ENCODE peak calls at places on chromosomes 13 and 19, in six cellular contexts. One of them, this sample, is unnamed.

GRCh38 chr19:41395355-41395754 is 1.8 kb downstream of the EXOSC5 start:
- DNase-seq in cardiac fibroblast: no peak
- DNase-seq in uterus: no peak
- DNase-seq in brain microvascular endothelial cell: no peak
- DNase-seq in RWPE2: no peak
- DNase-seq in mammary epithelial cell: no peak
- DNase-seq in this sample: no peak

GRCh38 chr13:51781246-51782022 is 22.5 kb downstream of the DHRS12 start:
- DNase-seq in cardiac fibroblast: peak; percentile 46
- DNase-seq in uterus: no peak
- DNase-seq in brain microvascular endothelial cell: no peak
- DNase-seq in RWPE2: no peak
- DNase-seq in mammary epithelial cell: peak; percentile 31
- DNase-seq in this sample: no peak

GRCh38 chr13:48370815-48371214 is 42.1 kb downstream of the LPAR6 start:
- DNase-seq in cardiac fibroblast: no peak
- DNase-seq in uterus: no peak
- DNase-seq in brain microvascular endothelial cell: no peak
- DNase-seq in RWPE2: no peak
- DNase-seq in mammary epithelial cell: no peak
- DNase-seq in this sample: no peak

GRCh38 chr19:49988433-49988832 is 27.5 kb upstream of the SIGLEC11 start:
- DNase-seq in cardiac fibroblast: peak; percentile 70
- DNase-seq in uterus: no peak
- DNase-seq in brain microvascular endothelial cell: peak; percentile 55
- DNase-seq in RWPE2: no peak
- DNase-seq in mammary epithelial cell: peak; percentile 35
- DNase-seq in this sample: no peak

GRCh38 chr13:50075619-50076097 is 60.4 kb downstream of the KCNRG start:
- DNase-seq in cardiac fibroblast: peak; percentile 36
- DNase-seq in uterus: no peak
- DNase-seq in brain microvascular endothelial cell: no peak
- DNase-seq in RWPE2: no peak
- DNase-seq in mammary epithelial cell: peak; percentile 38
- DNase-seq in this sample: no peak

GRCh38 chr19:55344444-55344843 is 4.8 kb downstream of the KMT5C start:
- DNase-seq in cardiac fibroblast: no peak
- DNase-seq in uterus: no peak
- DNase-seq in brain microvascular endothelial cell: no peak
- DNase-seq in RWPE2: peak; percentile 85
- DNase-seq in mammary epithelial cell: peak; percentile 81
- DNase-seq in this sample: no peak

GRCh38 chr13:48976677-48977625 is 1.2 kb downstream of the FNDC3A start:
- DNase-seq in cardiac fibroblast: peak; percentile 38
- DNase-seq in uterus: no peak
- DNase-seq in brain microvascular endothelial cell: no peak
- DNase-seq in RWPE2: peak; percentile 70
- DNase-seq in mammary epithelial cell: no peak
- DNase-seq in this sample: no peak

GRCh38 chr13:38902551-38902950 is 88.1 kb downstream of the STOML3 start:
- DNase-seq in cardiac fibroblast: no peak
- DNase-seq in uterus: no peak
- DNase-seq in brain microvascular endothelial cell: no peak
- DNase-seq in RWPE2: no peak
- DNase-seq in mammary epithelial cell: peak; percentile 80
- DNase-seq in this sample: no peak

GRCh38 chr13:74450976-74451375 is 316.8 kb upstream of the KLF12 start:
- DNase-seq in cardiac fibroblast: peak; percentile 62
- DNase-seq in uterus: no peak
- DNase-seq in brain microvascular endothelial cell: no peak
- DNase-seq in RWPE2: no peak
- DNase-seq in mammary epithelial cell: peak; percentile 22
- DNase-seq in this sample: no peak

GRCh38 chr19:53365899-53366493 is 491 bp downstream of the ZNF525 start:
- DNase-seq in cardiac fibroblast: no peak
- DNase-seq in uterus: no peak
- DNase-seq in brain microvascular endothelial cell: peak; percentile 27
- DNase-seq in RWPE2: no peak
- DNase-seq in mammary epithelial cell: peak; percentile 57
- DNase-seq in this sample: no peak

GRCh38 chr13:24053505-24054251 is 106.8 kb upstream of the SPATA13 start:
- DNase-seq in cardiac fibroblast: peak; percentile 75
- DNase-seq in uterus: peak; percentile 58
- DNase-seq in brain microvascular endothelial cell: peak; percentile 36
- DNase-seq in RWPE2: no peak
- DNase-seq in mammary epithelial cell: peak; percentile 74
- DNase-seq in this sample: peak; percentile 18

GRCh38 chr13:84239032-84239431 is 356.8 kb upstream of the SLITRK1 start:
- DNase-seq in cardiac fibroblast: no peak
- DNase-seq in uterus: no peak
- DNase-seq in brain microvascular endothelial cell: no peak
- DNase-seq in RWPE2: no peak
- DNase-seq in mammary epithelial cell: no peak
- DNase-seq in this sample: no peak

GRCh38 chr13:79995334-79995733 is 345.6 kb downstream of the SPRY2 start:
- DNase-seq in cardiac fibroblast: peak; percentile 85
- DNase-seq in uterus: no peak
- DNase-seq in brain microvascular endothelial cell: peak; percentile 75
- DNase-seq in RWPE2: no peak
- DNase-seq in mammary epithelial cell: peak; percentile 93
- DNase-seq in this sample: no peak

DNA sequence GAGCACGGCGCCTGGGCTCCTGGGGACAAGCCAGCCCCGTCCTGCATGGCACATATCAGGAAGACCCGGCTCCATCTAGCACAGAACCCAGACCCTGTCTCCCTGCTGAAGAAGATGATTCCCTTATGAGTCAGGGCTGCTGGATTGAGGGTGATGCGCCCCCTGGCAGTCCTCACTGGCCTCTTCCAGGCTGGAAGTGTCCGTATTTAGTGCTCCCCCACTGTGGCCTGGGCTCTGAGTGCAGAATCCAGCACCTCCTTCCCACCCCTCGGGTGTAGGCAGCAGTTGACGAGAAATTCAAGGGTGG is 14.9 kb downstream of the COMP start:
- DNase-seq in cardiac fibroblast: peak; percentile 58
- DNase-seq in uterus: no peak
- DNase-seq in brain microvascular endothelial cell: peak; percentile 53
- DNase-seq in RWPE2: no peak
- DNase-seq in mammary epithelial cell: no peak
- DNase-seq in this sample: no peak
- TF ChIP-seq CTCF in cardiac fibroblast: peak; percentile 47
- TF ChIP-seq CTCF in uterus: no peak
- TF ChIP-seq CTCF in brain microvascular endothelial cell: peak; percentile 73
- TF ChIP-seq CTCF in RWPE2: peak; percentile 62
- TF ChIP-seq CTCF in mammary epithelial cell: peak; percentile 16
- TF ChIP-seq CTCF in this sample: no peak

DNA sequence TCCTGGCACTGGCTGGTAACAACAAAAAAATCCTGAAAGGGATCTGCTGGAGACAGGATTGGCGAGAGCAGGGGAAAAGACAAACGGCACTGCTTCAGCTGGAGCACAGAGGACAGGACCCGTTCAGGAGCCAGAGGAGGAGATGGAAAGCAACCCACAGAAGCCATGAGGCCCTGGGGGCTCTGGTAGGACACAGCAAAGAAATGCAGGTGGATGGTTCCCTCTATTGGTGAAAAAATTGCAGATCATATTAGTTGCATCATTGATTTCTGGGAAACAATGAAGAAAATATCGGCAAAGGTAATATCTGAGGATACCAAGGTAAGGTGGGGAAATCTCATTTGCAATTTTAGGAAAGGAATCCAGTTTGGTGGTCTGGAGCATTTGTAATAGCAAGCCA is 25.7 kb upstream of the TPP2 start:
- DNase-seq in cardiac fibroblast: no peak
- DNase-seq in uterus: no peak
- DNase-seq in brain microvascular endothelial cell: no peak
- DNase-seq in RWPE2: no peak
- DNase-seq in mammary epithelial cell: no peak
- DNase-seq in this sample: no peak
- TF ChIP-seq CTCF in cardiac fibroblast: no peak
- TF ChIP-seq CTCF in uterus: no peak
- TF ChIP-seq CTCF in brain microvascular endothelial cell: peak; percentile 18
- TF ChIP-seq CTCF in RWPE2: peak; percentile 17
- TF ChIP-seq CTCF in mammary epithelial cell: peak; percentile 32
- TF ChIP-seq CTCF in this sample: no peak

GRCh38 chr19:58328999-58329398 is 2.2 kb downstream of the ZSCAN22 start:
- DNase-seq in cardiac fibroblast: no peak
- DNase-seq in uterus: no peak
- DNase-seq in brain microvascular endothelial cell: no peak
- DNase-seq in RWPE2: no peak
- DNase-seq in mammary epithelial cell: no peak
- DNase-seq in this sample: no peak
- TF ChIP-seq CTCF in cardiac fibroblast: no peak
- TF ChIP-seq CTCF in uterus: no peak
- TF ChIP-seq CTCF in brain microvascular endothelial cell: peak; percentile 22
- TF ChIP-seq CTCF in RWPE2: peak; percentile 34
- TF ChIP-seq CTCF in mammary epithelial cell: no peak
- TF ChIP-seq CTCF in this sample: no peak

GRCh38 chr13:66358564-66358963 is 871.6 kb downstream of the PCDH9 start:
- DNase-seq in cardiac fibroblast: no peak
- DNase-seq in uterus: no peak
- DNase-seq in brain microvascular endothelial cell: no peak
- DNase-seq in RWPE2: no peak
- DNase-seq in mammary epithelial cell: no peak
- DNase-seq in this sample: no peak
- TF ChIP-seq CTCF in cardiac fibroblast: no peak
- TF ChIP-seq CTCF in uterus: no peak
- TF ChIP-seq CTCF in brain microvascular endothelial cell: no peak
- TF ChIP-seq CTCF in RWPE2: no peak
- TF ChIP-seq CTCF in mammary epithelial cell: no peak
- TF ChIP-seq CTCF in this sample: no peak

DNA sequence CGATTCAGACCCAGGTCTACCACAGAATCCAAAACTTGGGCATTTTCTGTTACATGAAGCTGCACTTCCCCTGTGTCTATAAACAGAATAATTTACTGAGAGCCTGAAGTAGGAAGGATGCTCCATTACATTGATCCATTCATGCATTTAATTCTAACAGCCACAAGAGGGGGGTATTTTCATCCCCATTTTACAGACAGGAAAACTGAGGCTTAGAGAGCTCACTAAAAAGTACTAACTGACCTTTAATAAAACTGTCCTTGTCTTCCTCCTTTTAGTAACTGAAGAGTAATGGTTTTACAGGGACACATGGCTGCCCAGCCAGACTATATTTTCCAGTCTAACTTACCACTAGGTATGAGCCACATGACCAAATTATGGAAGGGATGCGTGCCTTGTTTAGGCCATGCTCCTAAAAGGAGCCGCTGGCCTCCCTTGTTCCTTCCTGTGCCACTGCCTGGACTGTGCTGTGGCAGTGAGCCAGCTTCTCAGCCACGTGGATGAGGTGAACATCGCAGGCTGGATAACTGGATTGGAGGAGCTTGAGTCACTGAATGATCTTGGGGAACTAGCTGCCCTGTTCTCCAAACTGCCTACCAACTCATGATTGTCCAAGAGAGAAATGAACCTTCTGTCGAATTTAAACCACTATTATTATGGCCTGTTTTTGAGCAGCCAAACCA is 108.3 kb downstream of the DOCK9 start:
- DNase-seq in cardiac fibroblast: peak; percentile 49
- DNase-seq in uterus: peak; percentile 36
- DNase-seq in brain microvascular endothelial cell: no peak
- DNase-seq in RWPE2: no peak
- DNase-seq in mammary epithelial cell: peak; percentile 6
- DNase-seq in this sample: no peak
- TF ChIP-seq CTCF in cardiac fibroblast: peak; percentile 24
- TF ChIP-seq CTCF in uterus: no peak
- TF ChIP-seq CTCF in brain microvascular endothelial cell: no peak
- TF ChIP-seq CTCF in RWPE2: peak; percentile 22
- TF ChIP-seq CTCF in mammary epithelial cell: peak; percentile 20
- TF ChIP-seq CTCF in this sample: no peak

GRCh38 chr19:3599776-3600183 is 6.9 kb downstream of the TBXA2R start:
- DNase-seq in cardiac fibroblast: no peak
- DNase-seq in uterus: no peak
- DNase-seq in brain microvascular endothelial cell: no peak
- DNase-seq in RWPE2: no peak
- DNase-seq in mammary epithelial cell: no peak
- DNase-seq in this sample: no peak
- TF ChIP-seq CTCF in cardiac fibroblast: peak; percentile 25
- TF ChIP-seq CTCF in uterus: no peak
- TF ChIP-seq CTCF in brain microvascular endothelial cell: peak; percentile 53
- TF ChIP-seq CTCF in RWPE2: no peak
- TF ChIP-seq CTCF in mammary epithelial cell: no peak
- TF ChIP-seq CTCF in this sample: no peak

GRCh38 chr19:6359942-6360341 is 1.4 kb upstream of the CLPP start:
- DNase-seq in cardiac fibroblast: no peak
- DNase-seq in uterus: no peak
- DNase-seq in brain microvascular endothelial cell: no peak
- DNase-seq in RWPE2: no peak
- DNase-seq in mammary epithelial cell: no peak
- DNase-seq in this sample: no peak
- TF ChIP-seq CTCF in cardiac fibroblast: no peak
- TF ChIP-seq CTCF in uterus: no peak
- TF ChIP-seq CTCF in brain microvascular endothelial cell: no peak
- TF ChIP-seq CTCF in RWPE2: no peak
- TF ChIP-seq CTCF in mammary epithelial cell: no peak
- TF ChIP-seq CTCF in this sample: no peak